ENCODE peak calls at places on chromosomes 11 and 22, in four cellular contexts. U is frontal cortex, O is HAP-1, P is activated T-cell treated with anti-CD3 and anti-CD28 coated beads for 1 hour. Q is an unnamed sample.

GRCh38 chr22:44242946-44243724 is 62.4 kb downstream of the PARVG start:
- DNase-seq in U (no peak), O (no peak), P (no peak), Q (no peak)

GRCh38 chr11:13465909-13466371 is 2.9 kb upstream of the BTBD10 start:
- DNase-seq in U (no peak), O (peak; percentile 34), P (no peak), Q (peak; percentile 17)

GRCh38 chr11:24588075-24588474 is 91.2 kb downstream of the LUZP2 start:
- DNase-seq in U (no peak), O (no peak), P (no peak), Q (no peak)

GRCh38 chr11:16786131-16786530 is 47.7 kb downstream of the C11orf58 start:
- DNase-seq in U (no peak), O (no peak), P (no peak), Q (no peak)

GRCh38 chr11:44784784-44785183 is 58.0 kb downstream of the TSPAN18 start:
- DNase-seq in U (no peak), O (no peak), P (no peak), Q (no peak)

GRCh38 chr11:44104472-44105294 is 9.2 kb downstream of the EXT2 start:
- DNase-seq in U (no peak), O (no peak), P (no peak), Q (no peak)

GRCh38 chr11:95375881-95376280 is 144.9 kb upstream of the SESN3 start:
- DNase-seq in U (no peak), O (no peak), P (no peak), Q (no peak)

GRCh38 chr11:60307507-60308195 is 19.4 kb upstream of the MS4A6E start:
- DNase-seq in U (no peak), O (no peak), P (no peak), Q (no peak)

GRCh38 chr11:69040581-69041260 is 8.0 kb upstream of the TPCN2 start:
- DNase-seq in U (no peak), O (peak; percentile 61), P (no peak), Q (no peak)

GRCh38 chr22:50171319-50171964 is 911 bp downstream of the PANX2 start:
- DNase-seq in U (no peak), O (no peak), P (no peak), Q (no peak)

GRCh38 chr11:42462558-42463310 is 849.1 kb upstream of the API5 start:
- DNase-seq in U (no peak), O (no peak), P (no peak), Q (no peak)

GRCh38 chr11:94754335-94754734 is 13.8 kb upstream of the AMOTL1 start:
- DNase-seq in U (no peak), O (no peak), P (no peak), Q (no peak)

GRCh38 chr22:37581534-37581933 is 1.6 kb upstream of the LGALS2 start:
- DNase-seq in U (peak; percentile 9), O (no peak), P (no peak), Q (no peak)

GRCh38 chr22:46064966-46065666 is 85.2 kb upstream of the PPARA start:
- DNase-seq in U (no peak), O (no peak), P (no peak), Q (no peak)

GRCh38 chr11:87361891-87362290 is 324.2 kb downstream of the TMEM135 start:
- DNase-seq in U (no peak), O (no peak), P (no peak), Q (no peak)

GRCh38 chr11:62689421-62690183 is at the start of gene LRRN4CL:
- DNase-seq in U (peak; percentile 14), O (no peak), P (no peak), Q (no peak)